ENCODE peak calls at places on chromosomes 7 and 10, in seven cellular contexts. One of them, this sample, is unnamed.

GRCh38 chr10:52409928-52410327 is 95.8 kb downstream of the DKK1 start:
- DNase-seq in brain microvascular endothelial cell: no peak
- DNase-seq in sigmoid colon: no peak
- DNase-seq in NB4: no peak
- DNase-seq in WTC11: no peak
- DNase-seq in epithelial cell of proximal tubule: no peak
- DNase-seq in heart left ventricle: no peak
- DNase-seq in this sample: no peak

GRCh38 chr10:117418121-117418520 is 42.9 kb upstream of the PDZD8 start:
- DNase-seq in brain microvascular endothelial cell: no peak
- DNase-seq in sigmoid colon: no peak
- DNase-seq in NB4: no peak
- DNase-seq in WTC11: no peak
- DNase-seq in epithelial cell of proximal tubule: no peak
- DNase-seq in heart left ventricle: no peak
- DNase-seq in this sample: no peak

GRCh38 chr7:140568021-140568813 is 72.4 kb downstream of the DENND2A start:
- DNase-seq in brain microvascular endothelial cell: no peak
- DNase-seq in sigmoid colon: no peak
- DNase-seq in NB4: no peak
- DNase-seq in WTC11: no peak
- DNase-seq in epithelial cell of proximal tubule: no peak
- DNase-seq in heart left ventricle: peak
- DNase-seq in this sample: no peak

GRCh38 chr7:36109013-36109627 is 43.9 kb upstream of the EEPD1 start:
- DNase-seq in brain microvascular endothelial cell: no peak
- DNase-seq in sigmoid colon: no peak
- DNase-seq in NB4: no peak
- DNase-seq in WTC11: no peak
- DNase-seq in epithelial cell of proximal tubule: no peak
- DNase-seq in heart left ventricle: no peak
- DNase-seq in this sample: no peak

GRCh38 chr7:80372415-80372814 is 139.4 kb downstream of the GNAT3 start:
- DNase-seq in brain microvascular endothelial cell: peak
- DNase-seq in sigmoid colon: no peak
- DNase-seq in NB4: no peak
- DNase-seq in WTC11: no peak
- DNase-seq in epithelial cell of proximal tubule: no peak
- DNase-seq in heart left ventricle: no peak
- DNase-seq in this sample: no peak

GRCh38 chr7:68309806-68310205 is 1288.5 kb upstream of the AUTS2 start:
- DNase-seq in brain microvascular endothelial cell: no peak
- DNase-seq in sigmoid colon: no peak
- DNase-seq in NB4: no peak
- DNase-seq in WTC11: no peak
- DNase-seq in epithelial cell of proximal tubule: no peak
- DNase-seq in heart left ventricle: no peak
- DNase-seq in this sample: no peak

GRCh38 chr7:106959753-106960152 is 84.8 kb upstream of the PRKAR2B start:
- DNase-seq in brain microvascular endothelial cell: no peak
- DNase-seq in sigmoid colon: no peak
- DNase-seq in NB4: no peak
- DNase-seq in WTC11: peak
- DNase-seq in epithelial cell of proximal tubule: no peak
- DNase-seq in heart left ventricle: no peak
- DNase-seq in this sample: no peak

GRCh38 chr7:157785486-157786186 is 448.8 kb downstream of the DNAJB6 start:
- DNase-seq in brain microvascular endothelial cell: no peak
- DNase-seq in sigmoid colon: no peak
- DNase-seq in NB4: no peak
- DNase-seq in WTC11: no peak
- DNase-seq in epithelial cell of proximal tubule: no peak
- DNase-seq in heart left ventricle: no peak
- DNase-seq in this sample: no peak

GRCh38 chr7:100694196-100694745 is at the start of gene GIGYF1:
- DNase-seq in brain microvascular endothelial cell: no peak
- DNase-seq in sigmoid colon: peak
- DNase-seq in NB4: peak
- DNase-seq in WTC11: peak
- DNase-seq in epithelial cell of proximal tubule: no peak
- DNase-seq in heart left ventricle: peak
- DNase-seq in this sample: peak

GRCh38 chr10:17647316-17647715 is 3.4 kb downstream of the STAM start:
- DNase-seq in brain microvascular endothelial cell: no peak
- DNase-seq in sigmoid colon: no peak
- DNase-seq in NB4: peak
- DNase-seq in WTC11: no peak
- DNase-seq in epithelial cell of proximal tubule: no peak
- DNase-seq in heart left ventricle: no peak
- DNase-seq in this sample: no peak

GRCh38 chr10:87674963-87675362 is 15.3 kb downstream of the PAPSS2 start:
- DNase-seq in brain microvascular endothelial cell: no peak
- DNase-seq in sigmoid colon: no peak
- DNase-seq in NB4: no peak
- DNase-seq in WTC11: no peak
- DNase-seq in epithelial cell of proximal tubule: no peak
- DNase-seq in heart left ventricle: no peak
- DNase-seq in this sample: no peak

GRCh38 chr7:81519886-81520285 is 250.0 kb downstream of the HGF start:
- DNase-seq in brain microvascular endothelial cell: no peak
- DNase-seq in sigmoid colon: no peak
- DNase-seq in NB4: no peak
- DNase-seq in WTC11: no peak
- DNase-seq in epithelial cell of proximal tubule: no peak
- DNase-seq in heart left ventricle: no peak
- DNase-seq in this sample: no peak

GRCh38 chr10:131148270-131148669 is 163.3 kb downstream of the TCERG1L start:
- DNase-seq in brain microvascular endothelial cell: no peak
- DNase-seq in sigmoid colon: no peak
- DNase-seq in NB4: no peak
- DNase-seq in WTC11: no peak
- DNase-seq in epithelial cell of proximal tubule: no peak
- DNase-seq in heart left ventricle: no peak
- DNase-seq in this sample: no peak

GRCh38 chr10:11856089-11856488 is 32.9 kb downstream of the PROSER2 start:
- DNase-seq in brain microvascular endothelial cell: no peak
- DNase-seq in sigmoid colon: peak
- DNase-seq in NB4: no peak
- DNase-seq in WTC11: no peak
- DNase-seq in epithelial cell of proximal tubule: no peak
- DNase-seq in heart left ventricle: no peak
- DNase-seq in this sample: no peak

GRCh38 chr7:100745184-100745583 is 11.8 kb downstream of the ZAN start:
- DNase-seq in brain microvascular endothelial cell: peak
- DNase-seq in sigmoid colon: peak
- DNase-seq in NB4: peak
- DNase-seq in WTC11: peak
- DNase-seq in epithelial cell of proximal tubule: no peak
- DNase-seq in heart left ventricle: no peak
- DNase-seq in this sample: peak

GRCh38 chr10:43125881-43126731 is 12.1 kb upstream of the CSGALNACT2 start:
- DNase-seq in brain microvascular endothelial cell: no peak
- DNase-seq in sigmoid colon: no peak
- DNase-seq in NB4: no peak
- DNase-seq in WTC11: no peak
- DNase-seq in epithelial cell of proximal tubule: no peak
- DNase-seq in heart left ventricle: no peak
- DNase-seq in this sample: no peak

GRCh38 chr7:90334193-90334843 is 12.2 kb upstream of the GTPBP10 start:
- DNase-seq in brain microvascular endothelial cell: no peak
- DNase-seq in sigmoid colon: no peak
- DNase-seq in NB4: no peak
- DNase-seq in WTC11: no peak
- DNase-seq in epithelial cell of proximal tubule: no peak
- DNase-seq in heart left ventricle: peak
- DNase-seq in this sample: no peak

GRCh38 chr7:90574136-90574819 is 21.8 kb upstream of the CDK14 start:
- DNase-seq in brain microvascular endothelial cell: peak
- DNase-seq in sigmoid colon: no peak
- DNase-seq in NB4: no peak
- DNase-seq in WTC11: no peak
- DNase-seq in epithelial cell of proximal tubule: no peak
- DNase-seq in heart left ventricle: no peak
- DNase-seq in this sample: no peak

GRCh38 chr7:25303380-25304321 is 75.4 kb upstream of the NPVF start:
- DNase-seq in brain microvascular endothelial cell: no peak
- DNase-seq in sigmoid colon: no peak
- DNase-seq in NB4: no peak
- DNase-seq in WTC11: peak
- DNase-seq in epithelial cell of proximal tubule: no peak
- DNase-seq in heart left ventricle: no peak
- DNase-seq in this sample: no peak

GRCh38 chr7:18119985-18120384 is 92.3 kb upstream of the PRPS1L1 start:
- DNase-seq in brain microvascular endothelial cell: peak
- DNase-seq in sigmoid colon: no peak
- DNase-seq in NB4: peak
- DNase-seq in WTC11: peak
- DNase-seq in epithelial cell of proximal tubule: no peak
- DNase-seq in heart left ventricle: no peak
- DNase-seq in this sample: no peak

GRCh38 chr7:55188590-55189446 is 170.0 kb downstream of the EGFR start:
- DNase-seq in brain microvascular endothelial cell: no peak
- DNase-seq in sigmoid colon: no peak
- DNase-seq in NB4: no peak
- DNase-seq in WTC11: no peak
- DNase-seq in epithelial cell of proximal tubule: no peak
- DNase-seq in heart left ventricle: no peak
- DNase-seq in this sample: no peak

GRCh38 chr7:55187701-55188491 is 169.1 kb downstream of the EGFR start:
- DNase-seq in brain microvascular endothelial cell: no peak
- DNase-seq in sigmoid colon: peak
- DNase-seq in NB4: no peak
- DNase-seq in WTC11: no peak
- DNase-seq in epithelial cell of proximal tubule: no peak
- DNase-seq in heart left ventricle: no peak
- DNase-seq in this sample: no peak

GRCh38 chr7:55190511-55191160 is 171.8 kb downstream of the EGFR start:
- DNase-seq in brain microvascular endothelial cell: no peak
- DNase-seq in sigmoid colon: peak
- DNase-seq in NB4: no peak
- DNase-seq in WTC11: no peak
- DNase-seq in epithelial cell of proximal tubule: no peak
- DNase-seq in heart left ventricle: no peak
- DNase-seq in this sample: no peak

GRCh38 chr7:55189878-55190436 is 171.1 kb downstream of the EGFR start:
- DNase-seq in brain microvascular endothelial cell: no peak
- DNase-seq in sigmoid colon: peak
- DNase-seq in NB4: no peak
- DNase-seq in WTC11: no peak
- DNase-seq in epithelial cell of proximal tubule: no peak
- DNase-seq in heart left ventricle: no peak
- DNase-seq in this sample: no peak

GRCh38 chr7:55189447-55189760 is 170.6 kb downstream of the EGFR start:
- DNase-seq in brain microvascular endothelial cell: no peak
- DNase-seq in sigmoid colon: no peak
- DNase-seq in NB4: no peak
- DNase-seq in WTC11: no peak
- DNase-seq in epithelial cell of proximal tubule: no peak
- DNase-seq in heart left ventricle: no peak
- DNase-seq in this sample: no peak
- TF ChIP-seq CTCF in brain microvascular endothelial cell: peak
- TF ChIP-seq CTCF in sigmoid colon: no peak
- TF ChIP-seq CTCF in NB4: no peak
- TF ChIP-seq CTCF in WTC11: no peak
- TF ChIP-seq CTCF in epithelial cell of proximal tubule: no peak
- TF ChIP-seq CTCF in heart left ventricle: no peak
- TF ChIP-seq CTCF in this sample: no peak

DNA sequence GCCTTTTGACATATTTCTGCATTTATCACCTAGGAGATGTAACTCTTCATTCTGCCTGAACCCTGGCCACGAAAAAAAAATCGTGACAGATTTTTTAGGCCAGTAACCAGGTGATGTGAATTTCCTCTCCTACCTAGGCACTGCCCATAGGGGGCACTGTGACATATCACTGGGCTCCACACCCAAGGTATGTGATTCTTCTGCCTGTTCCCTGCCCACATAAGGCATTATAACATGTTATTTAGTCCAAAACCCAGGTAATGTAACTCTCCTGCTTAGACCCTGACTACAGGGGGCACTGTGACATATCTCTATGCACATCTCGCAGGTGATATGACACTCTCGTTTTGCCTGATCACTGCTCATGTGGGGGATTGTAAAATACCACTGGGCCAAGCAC is 29.5 kb upstream of the ZNF107 start:
- DNase-seq in brain microvascular endothelial cell: no peak
- DNase-seq in sigmoid colon: no peak
- DNase-seq in NB4: peak
- DNase-seq in WTC11: no peak
- DNase-seq in epithelial cell of proximal tubule: no peak
- DNase-seq in heart left ventricle: no peak
- DNase-seq in this sample: no peak
- TF ChIP-seq CTCF in brain microvascular endothelial cell: peak
- TF ChIP-seq CTCF in sigmoid colon: no peak
- TF ChIP-seq CTCF in NB4: peak
- TF ChIP-seq CTCF in WTC11: no peak
- TF ChIP-seq CTCF in epithelial cell of proximal tubule: peak
- TF ChIP-seq CTCF in heart left ventricle: no peak
- TF ChIP-seq CTCF in this sample: peak

GRCh38 chr7:47232751-47233412 is 349.0 kb downstream of the TNS3 start:
- DNase-seq in brain microvascular endothelial cell: no peak
- DNase-seq in sigmoid colon: no peak
- DNase-seq in NB4: peak
- DNase-seq in WTC11: no peak
- DNase-seq in epithelial cell of proximal tubule: no peak
- DNase-seq in heart left ventricle: no peak
- DNase-seq in this sample: no peak
- TF ChIP-seq CTCF in brain microvascular endothelial cell: peak
- TF ChIP-seq CTCF in sigmoid colon: no peak
- TF ChIP-seq CTCF in NB4: no peak
- TF ChIP-seq CTCF in WTC11: no peak
- TF ChIP-seq CTCF in epithelial cell of proximal tubule: peak
- TF ChIP-seq CTCF in heart left ventricle: peak
- TF ChIP-seq CTCF in this sample: no peak

GRCh38 chr10:113927440-113927839 is 73.0 kb downstream of the NHLRC2 start:
- DNase-seq in brain microvascular endothelial cell: no peak
- DNase-seq in sigmoid colon: no peak
- DNase-seq in NB4: no peak
- DNase-seq in WTC11: no peak
- DNase-seq in epithelial cell of proximal tubule: no peak
- DNase-seq in heart left ventricle: no peak
- DNase-seq in this sample: no peak
- TF ChIP-seq CTCF in brain microvascular endothelial cell: no peak
- TF ChIP-seq CTCF in sigmoid colon: no peak
- TF ChIP-seq CTCF in NB4: no peak
- TF ChIP-seq CTCF in WTC11: no peak
- TF ChIP-seq CTCF in epithelial cell of proximal tubule: no peak
- TF ChIP-seq CTCF in heart left ventricle: no peak
- TF ChIP-seq CTCF in this sample: no peak